ENCODE peak calls at places on chromosomes 3 and 15, in ten cellular contexts. B, I, Q, V, C, G, U, J, L and D are unnamed samples. For H4K20me1, the result is how much of the 10 kb centered on the place peaks cover.

GRCh38 chr3:81995334-81995733 is 233.9 kb upstream of the GBE1 start:
- DNase-seq in B (no peak), I (no peak), Q (no peak), V (no peak), C (no peak), G (peak), U (no peak), J (no peak), L (no peak), D (no peak)

GRCh38 chr3:105944721-105945120 is 75.9 kb upstream of the CBLB start:
- DNase-seq in B (no peak), I (no peak), Q (peak), V (no peak), C (no peak), G (peak), U (peak), J (no peak), L (no peak), D (peak)

GRCh38 chr15:45162771-45163507 is 24.8 kb downstream of the SHF start:
- DNase-seq in B (peak), I (peak), Q (peak), V (peak), C (peak), G (peak), U (peak), J (peak), L (peak), D (peak)

GRCh38 chr3:78645628-78646310 is 1122.0 kb downstream of the ROBO1 start:
- DNase-seq in B (peak), I (peak), Q (peak), V (peak), C (peak), G (peak), U (peak), J (no peak), L (peak), D (peak)

GRCh38 chr15:25597576-25597975 is 158.8 kb upstream of the UBE3A start:
- DNase-seq in B (no peak), I (no peak), Q (no peak), V (no peak), C (no peak), G (no peak), U (no peak), J (no peak), L (no peak), D (no peak)

GRCh38 chr3:43866529-43867353 is 176.0 kb downstream of the ABHD5 start:
- DNase-seq in B (no peak), I (no peak), Q (peak), V (no peak), C (no peak), G (peak), U (peak), J (no peak), L (no peak), D (peak)

GRCh38 chr3:40166997-40167396 is 142.5 kb upstream of the EIF1B start:
- DNase-seq in B (no peak), I (no peak), Q (no peak), V (no peak), C (peak), G (no peak), U (no peak), J (peak), L (no peak), D (no peak)

GRCh38 chr3:188523291-188523690 is 369.3 kb downstream of the LPP start:
- DNase-seq in B (no peak), I (no peak), Q (no peak), V (no peak), C (no peak), G (no peak), U (no peak), J (no peak), L (no peak), D (no peak)

GRCh38 chr3:53589201-53589600 is 94.8 kb downstream of the CACNA1D start:
- DNase-seq in B (no peak), I (no peak), Q (no peak), V (no peak), C (no peak), G (no peak), U (no peak), J (no peak), L (no peak), D (no peak)

GRCh38 chr15:54594115-54594514 is 602.6 kb downstream of the RSL24D1 start:
- DNase-seq in B (no peak), I (no peak), Q (no peak), V (no peak), C (no peak), G (no peak), U (no peak), J (no peak), L (no peak), D (no peak)

GRCh38 chr3:155876537-155876936 is 6.1 kb downstream of the GMPS start:
- DNase-seq in B (no peak), I (no peak), Q (no peak), V (no peak), C (no peak), G (no peak), U (no peak), J (no peak), L (no peak), D (no peak)
- H4K20me1 ChIP-seq in B (under half), I (under half), Q (half or more), V (under half), C (half or more), G (under half), U (half or more), J (under half), L (half or more), D (under half)

DNA sequence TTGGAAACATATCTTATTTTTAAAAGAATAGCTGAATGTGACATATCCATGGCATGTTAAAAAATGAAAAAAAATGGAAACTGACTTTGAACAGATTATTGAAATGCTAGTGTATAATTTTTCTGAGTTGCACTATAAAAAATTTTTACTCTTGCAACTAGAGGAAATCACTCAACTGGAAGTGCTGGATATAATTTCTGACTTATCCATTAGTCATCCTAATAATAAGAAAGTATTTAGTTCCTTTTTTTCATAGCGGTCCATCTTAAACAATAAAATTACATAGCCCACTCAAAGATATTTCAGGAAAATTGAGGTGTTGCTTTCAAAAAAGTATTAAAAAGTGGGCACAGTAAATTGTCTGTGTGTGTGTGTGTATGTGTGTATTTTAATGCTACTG is 80.7 kb downstream of the MBNL1 start:
- DNase-seq in B (no peak), I (no peak), Q (peak), V (no peak), C (no peak), G (peak), U (peak), J (no peak), L (no peak), D (peak)
- H4K20me1 ChIP-seq in B (under half), I (under half), Q (under half), V (under half), C (under half), G (under half), U (under half), J (under half), L (under half), D (under half)

GRCh38 chr15:56249080-56249479 is 5.4 kb upstream of the RFX7 start:
- DNase-seq in B (no peak), I (peak), Q (peak), V (peak), C (peak), G (peak), U (no peak), J (peak), L (peak), D (peak)
- H4K20me1 ChIP-seq in B (under half), I (under half), Q (under half), V (under half), C (under half), G (under half), U (under half), J (under half), L (under half), D (under half)

DNA sequence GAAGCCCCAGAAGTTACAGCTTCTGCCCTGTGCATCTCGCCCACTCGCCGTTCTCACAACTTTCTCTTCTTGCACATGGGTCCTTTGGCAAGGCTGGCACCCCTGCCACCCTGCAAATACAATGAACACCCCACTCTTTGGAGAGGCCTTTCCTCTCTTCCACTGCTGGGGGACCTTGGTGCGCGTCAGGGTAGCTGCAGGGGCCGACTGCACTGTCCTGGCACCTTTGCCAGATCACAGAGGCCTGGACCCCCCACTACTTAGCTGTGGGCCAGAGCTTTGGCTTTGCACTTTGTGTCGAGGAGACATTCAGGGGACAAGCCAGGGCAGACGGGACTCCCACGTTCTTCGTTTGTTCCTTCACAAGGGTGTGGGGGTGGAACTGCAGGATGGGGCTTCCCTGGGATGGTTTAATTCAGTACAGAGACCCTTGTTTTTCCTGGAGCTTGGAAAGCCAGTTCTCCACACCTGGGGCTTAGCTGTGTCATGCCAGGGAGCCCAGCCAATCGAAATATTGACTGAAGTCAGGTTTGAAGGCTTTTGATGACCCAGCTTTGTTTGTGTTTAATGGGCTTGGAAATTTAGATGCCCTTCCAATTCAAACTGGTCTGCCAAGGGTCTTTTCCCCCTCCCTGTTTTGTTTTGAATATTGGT is 256.0 kb upstream of the TLE3 start:
- DNase-seq in B (no peak), I (no peak), Q (no peak), V (no peak), C (no peak), G (no peak), U (no peak), J (no peak), L (no peak), D (no peak)
- H4K20me1 ChIP-seq in B (under half), I (under half), Q (under half), V (under half), C (under half), G (under half), U (under half), J (under half), L (under half), D (under half)

GRCh38 chr3:60095511-60095910 is 1045.7 kb upstream of the CFAP20DC start:
- DNase-seq in B (no peak), I (no peak), Q (no peak), V (no peak), C (no peak), G (no peak), U (no peak), J (no peak), L (no peak), D (no peak)
- H4K20me1 ChIP-seq in B (under half), I (under half), Q (under half), V (under half), C (under half), G (under half), U (under half), J (under half), L (under half), D (under half)

DNA sequence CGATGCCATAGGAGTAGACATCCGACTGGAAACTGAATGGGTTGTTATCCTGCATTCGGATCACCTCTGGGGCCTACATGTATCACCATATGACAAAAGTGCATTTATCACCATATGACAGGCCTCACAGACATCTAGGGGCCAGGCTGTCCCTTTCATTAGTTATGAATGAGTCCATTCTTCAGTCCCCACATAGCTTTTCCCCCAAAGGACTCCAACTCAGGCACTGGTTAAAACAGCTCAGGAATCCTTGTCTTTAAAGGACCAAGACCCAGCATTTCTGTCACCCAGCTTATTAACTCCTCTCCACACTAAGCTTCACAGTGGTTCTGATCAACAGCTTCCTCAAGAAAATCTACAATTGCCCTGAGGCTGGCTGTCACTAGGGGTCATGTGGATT is 28.3 kb downstream of the MKRN2 start:
- DNase-seq in B (no peak), I (no peak), Q (no peak), V (no peak), C (no peak), G (no peak), U (no peak), J (no peak), L (no peak), D (no peak)
- H4K20me1 ChIP-seq in B (under half), I (under half), Q (under half), V (under half), C (under half), G (under half), U (under half), J (under half), L (under half), D (under half)

GRCh38 chr3:127069814-127070440 is 87.0 kb downstream of the PLXNA1 start:
- DNase-seq in B (no peak), I (no peak), Q (no peak), V (no peak), C (no peak), G (no peak), U (no peak), J (no peak), L (no peak), D (no peak)
- H4K20me1 ChIP-seq in B (under half), I (under half), Q (under half), V (under half), C (under half), G (under half), U (under half), J (under half), L (under half), D (under half)

GRCh38 chr3:153422314-153422713 is 260.3 kb downstream of the RAP2B start:
- DNase-seq in B (no peak), I (no peak), Q (no peak), V (no peak), C (no peak), G (no peak), U (no peak), J (no peak), L (no peak), D (no peak)

GRCh38 chr3:153426803-153427202 is 264.8 kb downstream of the RAP2B start:
- DNase-seq in B (no peak), I (no peak), Q (no peak), V (no peak), C (no peak), G (peak), U (no peak), J (no peak), L (no peak), D (no peak)

GRCh38 chr3:153429821-153430220 is 267.8 kb downstream of the RAP2B start:
- DNase-seq in B (no peak), I (peak), Q (no peak), V (no peak), C (no peak), G (no peak), U (no peak), J (no peak), L (no peak), D (no peak)

GRCh38 chr3:153426344-153426743 is 264.3 kb downstream of the RAP2B start:
- DNase-seq in B (no peak), I (no peak), Q (no peak), V (no peak), C (no peak), G (no peak), U (no peak), J (no peak), L (no peak), D (no peak)
- H4K20me1 ChIP-seq in B (under half), I (under half), Q (under half), V (under half), C (under half), G (under half), U (under half), J (under half), L (under half), D (under half)

DNA sequence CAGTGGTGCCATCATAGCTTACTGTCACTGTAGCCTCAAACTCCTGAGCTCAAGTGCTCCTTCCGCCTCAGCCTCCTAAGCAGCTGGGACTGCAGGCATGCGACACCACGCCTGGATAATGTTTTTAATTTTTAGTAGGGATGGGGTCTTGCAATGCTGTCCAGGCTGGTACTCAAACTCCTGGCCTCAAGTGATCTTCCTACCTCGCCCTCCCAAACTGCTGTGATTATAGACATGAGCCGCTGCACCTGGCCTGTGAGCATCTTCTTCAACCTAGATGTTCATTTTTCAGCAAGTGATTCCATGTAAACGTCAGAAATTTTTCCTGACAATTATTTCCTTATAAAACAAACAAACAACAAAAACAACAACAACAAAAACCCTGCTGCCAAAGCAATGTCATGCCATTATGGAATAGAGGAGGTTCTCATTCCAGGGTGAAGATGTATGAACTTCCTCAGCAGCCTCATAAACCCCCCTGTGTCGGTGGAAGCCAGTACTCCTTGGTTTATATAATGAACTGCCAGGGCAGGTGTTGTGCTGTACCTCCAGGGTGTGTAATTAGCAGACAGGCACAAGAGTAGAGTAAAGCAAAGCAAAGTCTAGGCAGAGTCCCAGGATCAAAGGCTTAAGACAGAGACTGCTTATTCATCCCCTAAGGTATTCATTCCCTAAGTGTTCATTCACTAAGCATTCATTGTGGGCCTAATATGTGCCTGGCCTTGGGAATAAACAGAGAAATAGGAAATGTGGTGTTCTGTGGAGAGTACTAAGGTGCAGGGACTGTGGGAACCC is 44.6 kb downstream of the NR2C2 start:
- DNase-seq in B (no peak), I (no peak), Q (peak), V (no peak), C (peak), G (no peak), U (no peak), J (no peak), L (no peak), D (peak)
- H4K20me1 ChIP-seq in B (under half), I (under half), Q (under half), V (under half), C (half or more), G (under half), U (under half), J (under half), L (under half), D (under half)

GRCh38 chr15:67137319-67137718 is 71.9 kb downstream of the SMAD3 start:
- DNase-seq in B (no peak), I (no peak), Q (no peak), V (no peak), C (no peak), G (no peak), U (no peak), J (no peak), L (no peak), D (no peak)
- H4K20me1 ChIP-seq in B (under half), I (under half), Q (under half), V (under half), C (under half), G (under half), U (under half), J (under half), L (under half), D (under half)